ENCODE peak calls at places on chromosome 16, in six cellular contexts. R is anterior cingulate cortex, K is tibial artery, A is HFFc6, C is NCI-H226, X is AG04450. Q is an unnamed sample.

GRCh38 chr16:77918792-77919707 is 103.3 kb upstream of the CLEC3A start:
- DNase-seq in K (no peak), R (no peak), X (no peak), C (peak), A (no peak), Q (no peak)

GRCh38 chr16:72873853-72874252 is 174.1 kb downstream of the ZFHX3 start:
- DNase-seq in A (no peak), R (no peak), C (no peak), X (no peak), K (peak), Q (no peak)

GRCh38 chr16:8575399-8575798 is 14.9 kb downstream of the TMEM114 start:
- DNase-seq in K (no peak), A (no peak), C (no peak), X (no peak), R (no peak), Q (no peak)

GRCh38 chr16:50021509-50021908 is 3.5 kb upstream of the CNEP1R1 start:
- DNase-seq in C (no peak), X (no peak), K (no peak), A (peak), R (no peak), Q (no peak)

GRCh38 chr16:88810868-88811599 is 694 bp downstream of the APRT start:
- DNase-seq in A (peak), C (peak), X (peak), K (peak), R (peak), Q (peak)

GRCh38 chr16:11781773-11782172 is 15.3 kb downstream of the ZC3H7A start:
- DNase-seq in K (no peak), A (no peak), C (no peak), X (no peak), R (no peak), Q (no peak)

GRCh38 chr16:80806957-80807356 is 2.6 kb upstream of the CDYL2 start:
- DNase-seq in K (no peak), A (peak), R (no peak), X (peak), C (peak), Q (no peak)

GRCh38 chr16:28573738-28574718 is 20.3 kb downstream of the SGF29 start:
- DNase-seq in C (no peak), X (no peak), A (no peak), R (no peak), K (no peak), Q (no peak)

GRCh38 chr16:53087101-53087500 is 32.3 kb downstream of the CHD9 start:
- DNase-seq in R (no peak), A (peak), C (no peak), X (no peak), K (no peak), Q (no peak)

GRCh38 chr16:11379420-11379819 is 34.2 kb downstream of the RMI2 start:
- DNase-seq in A (no peak), C (no peak), K (no peak), X (no peak), R (no peak), Q (no peak)

GRCh38 chr16:30095166-30096078 is 591 bp downstream of the YPEL3 start:
- DNase-seq in X (no peak), R (no peak), A (no peak), C (no peak), K (no peak), Q (no peak)

GRCh38 chr16:49651980-49652379 is 203.9 kb downstream of the ZNF423 start:
- DNase-seq in R (no peak), X (no peak), K (no peak), C (no peak), A (no peak), Q (no peak)

GRCh38 chr16:13968835-13969234 is 48.9 kb downstream of the ERCC4 start:
- DNase-seq in A (no peak), C (no peak), R (no peak), K (no peak), X (no peak), Q (no peak)

GRCh38 chr16:19578378-19578851 is 22.9 kb downstream of the VPS35L start:
- DNase-seq in A (no peak), K (no peak), R (peak), X (no peak), C (no peak), Q (no peak)

GRCh38 chr16:5487728-5488127 is 390.1 kb upstream of the EEF2KMT start:
- DNase-seq in X (no peak), C (no peak), A (no peak), K (no peak), R (no peak), Q (no peak)

GRCh38 chr16:85720319-85720637 is 30.6 kb downstream of the C16orf74 start:
- DNase-seq in X (no peak), C (peak), K (no peak), A (peak), R (no peak), Q (no peak)

GRCh38 chr16:77062878-77063566 is 128.0 kb upstream of the MON1B start:
- DNase-seq in A (no peak), C (no peak), R (no peak), X (no peak), K (no peak), Q (no peak)

GRCh38 chr16:50384500-50385122 is 15.8 kb upstream of the BRD7 start:
- DNase-seq in C (no peak), K (no peak), R (no peak), A (no peak), X (no peak), Q (no peak)

GRCh38 chr16:66801320-66802105 is at the start of gene TERB1:
- DNase-seq in X (no peak), R (no peak), C (no peak), A (no peak), K (no peak), Q (no peak)

GRCh38 chr16:11329891-11330290 is 15.4 kb upstream of the RMI2 start:
- DNase-seq in K (no peak), A (no peak), X (no peak), C (no peak), R (no peak), Q (no peak)

GRCh38 chr16:569445-570254 is at the start of gene PIGQ:
- DNase-seq in K (peak), A (no peak), C (peak), X (no peak), R (peak), Q (no peak)

GRCh38 chr16:74740795-74741304 is 33.8 kb downstream of the FA2H start:
- DNase-seq in A (no peak), R (no peak), C (no peak), K (no peak), X (no peak), Q (peak)

GRCh38 chr16:4746215-4746614 is 11.9 kb downstream of the DNAAF8 start:
- DNase-seq in K (no peak), X (no peak), A (no peak), C (no peak), R (no peak), Q (no peak)

GRCh38 chr16:16042076-16042475 is 92.7 kb downstream of the ABCC1 start:
- DNase-seq in K (no peak), X (peak), R (no peak), C (peak), A (peak), Q (no peak)

GRCh38 chr16:30748634-30749445 is 615 bp downstream of the PHKG2 start:
- DNase-seq in A (peak), X (no peak), K (no peak), C (peak), R (no peak), Q (no peak)

GRCh38 chr16:86914850-86915717 is 336.7 kb downstream of the FOXL1 start:
- DNase-seq in K (no peak), C (no peak), X (no peak), R (no peak), A (no peak), Q (no peak)

GRCh38 chr16:53249331-53249730 is 184.9 kb upstream of the RBL2 start:
- DNase-seq in R (no peak), K (no peak), X (no peak), A (no peak), C (no peak), Q (no peak)

GRCh38 chr16:86171329-86171728 is 272.4 kb downstream of the IRF8 start:
- DNase-seq in R (no peak), X (peak), A (peak), K (no peak), C (peak), Q (no peak)

GRCh38 chr16:1620391-1620790 is 8.2 kb downstream of the CRAMP1 start:
- DNase-seq in X (no peak), C (no peak), R (no peak), K (no peak), A (no peak), Q (no peak)

GRCh38 chr16:13521356-13521755 is 398.6 kb upstream of the ERCC4 start:
- DNase-seq in A (no peak), K (no peak), C (no peak), R (no peak), X (no peak), Q (no peak)

Q was measured in HCT116.